ENCODE peak calls at places on chromosomes 5 and 9, in four cellular contexts. D is HepG2, H is K562, X is GM12878. I is an unnamed sample.

GRCh38 chr9:87662808-87663528 is 63.0 kb upstream of the CTSL start:
- DNase-seq in H (peak), X (no peak), D (peak), I (peak)

GRCh38 chr9:128163027-128163515 is 3.0 kb downstream of the BBLN start:
- DNase-seq in D (no peak), X (no peak), H (no peak), I (no peak)

GRCh38 chr9:74551266-74551665 is 54.1 kb downstream of the RORB start:
- DNase-seq in H (no peak), D (peak), X (no peak), I (no peak)

GRCh38 chr5:142674438-142675210 is 11.3 kb downstream of the FGF1 start:
- DNase-seq in X (no peak), D (no peak), H (no peak), I (no peak)

GRCh38 chr5:6280425-6281100 is 97.8 kb downstream of the MED10 start:
- DNase-seq in X (no peak), D (no peak), H (no peak), I (no peak)

GRCh38 chr5:74243634-74244033 is 396.9 kb downstream of the ENC1 start:
- DNase-seq in X (no peak), H (no peak), D (no peak), I (no peak)

GRCh38 chr5:142653321-142653720 is 32.6 kb downstream of the FGF1 start:
- DNase-seq in X (no peak), D (no peak), H (no peak), I (no peak)

GRCh38 chr9:87891754-87892153 is 9.1 kb downstream of the SPATA31E1 start:
- DNase-seq in X (no peak), D (no peak), H (no peak), I (no peak)

GRCh38 chr5:111772456-111772855 is 15.5 kb upstream of the NREP start:
- DNase-seq in D (no peak), X (no peak), H (no peak), I (no peak)

GRCh38 chr5:84072339-84072738 is 312.3 kb downstream of the EDIL3 start:
- DNase-seq in X (no peak), H (no peak), D (no peak), I (no peak)

GRCh38 chr5:80408976-80409926 is 1.4 kb downstream of the ZFYVE16 start:
- DNase-seq in D (no peak), H (peak), X (no peak), I (peak)

GRCh38 chr5:176611435-176611834 is 1.5 kb upstream of the GPRIN1 start:
- DNase-seq in H (peak), D (peak), X (no peak), I (no peak)

DNA sequence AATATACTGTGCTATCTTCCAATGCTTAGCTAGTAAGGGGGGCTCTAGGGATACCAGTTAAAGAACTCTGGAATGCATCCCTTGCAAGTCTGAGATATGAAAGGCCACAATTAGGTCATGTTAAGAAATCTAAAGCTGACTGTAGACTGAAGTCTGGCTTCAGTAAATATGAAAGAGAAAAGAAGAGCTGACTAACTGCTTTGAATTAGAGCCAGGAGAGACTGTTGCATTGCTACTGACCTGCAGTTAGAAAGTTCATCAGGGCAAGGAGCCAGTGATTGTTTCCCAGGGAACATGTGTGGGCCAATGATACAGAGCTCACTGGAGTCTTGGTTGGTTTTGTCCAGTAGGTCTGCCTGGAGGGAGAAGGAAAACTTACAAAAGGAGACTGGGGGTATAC is 472.1 kb upstream of the TNC start:
- DNase-seq in D (no peak), H (no peak), X (no peak), I (no peak)
- H3K9ac ChIP-seq in D (no peak), H (no peak), X (no peak), I (peak)

GRCh38 chr9:107816187-107817021 is 326.8 kb upstream of the KLF4 start:
- DNase-seq in X (peak), H (no peak), D (no peak), I (no peak)

GRCh38 chr9:107815782-107816181 is 326.2 kb upstream of the KLF4 start:
- DNase-seq in D (no peak), H (no peak), X (no peak), I (no peak)

GRCh38 chr9:107819772-107820171 is 330.2 kb upstream of the KLF4 start:
- DNase-seq in D (no peak), H (no peak), X (no peak), I (no peak)
- TF ChIP-seq MXI1 in D (no peak), H (no peak), X (no peak), I (no peak)

DNA sequence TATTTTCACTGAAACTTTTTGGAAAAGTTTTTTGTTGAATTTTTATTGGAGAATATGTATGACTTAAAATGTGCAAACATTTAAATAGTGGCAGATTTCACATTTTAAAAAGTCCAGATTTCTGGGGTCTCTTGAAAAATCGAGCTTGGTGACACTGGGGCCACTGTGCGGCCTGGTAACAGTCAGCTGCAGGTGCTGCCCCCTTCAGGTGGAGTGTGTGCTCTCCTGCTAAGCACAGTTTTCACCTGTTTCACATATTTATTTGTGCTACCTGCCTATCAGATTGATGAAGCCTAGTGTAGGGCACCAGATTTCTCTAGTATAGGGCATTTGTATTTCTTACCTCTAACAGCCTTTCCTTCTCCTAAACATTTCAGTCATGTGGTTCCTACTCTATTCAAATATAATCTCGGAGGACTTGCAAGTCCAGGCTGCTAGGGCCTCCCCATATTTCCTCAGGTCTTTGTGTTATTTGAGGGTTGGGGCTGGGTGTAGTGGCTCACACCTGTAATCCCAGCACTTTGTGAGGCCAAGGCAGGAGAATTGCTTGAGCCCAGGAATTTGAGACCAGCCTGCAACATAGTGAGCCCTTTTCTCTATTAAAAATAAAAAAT is 95.8 kb upstream of the KLF9 start:
- DNase-seq in X (no peak), H (peak), D (peak), I (peak)
- TF ChIP-seq SIN3A in X (no peak), H (no peak), D (no peak), I (no peak)

DNA sequence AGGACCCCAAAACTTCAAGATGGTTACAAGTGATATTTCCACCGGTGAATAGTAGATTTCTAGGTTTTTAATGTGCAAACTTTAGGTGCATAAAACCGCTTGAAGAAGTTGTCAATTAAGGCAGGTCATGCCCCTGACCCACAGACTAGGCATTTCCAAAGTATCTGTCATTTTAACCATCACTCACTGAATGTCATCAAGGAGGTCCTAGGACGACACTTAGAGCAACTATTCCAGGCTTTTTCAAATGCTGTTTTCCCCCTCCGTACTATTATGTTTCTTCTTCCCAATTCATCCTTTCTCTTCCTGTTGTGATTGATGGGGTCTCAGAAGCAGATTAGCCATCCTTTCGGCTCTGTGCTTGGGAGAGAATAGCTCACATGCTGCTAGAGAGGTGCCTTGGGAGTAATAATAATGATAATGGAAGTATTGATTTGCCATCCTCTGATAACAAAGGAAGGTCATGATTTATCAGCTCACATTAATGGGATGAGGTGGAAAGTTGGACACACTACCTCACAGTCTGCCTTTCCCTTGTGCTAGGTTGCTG is 66.8 kb downstream of the PTTG1 start:
- DNase-seq in X (no peak), H (no peak), D (no peak), I (no peak)
- H3K9ac ChIP-seq in X (no peak), H (no peak), D (no peak), I (no peak)

GRCh38 chr9:114094971-114095370 is 4.1 kb downstream of the KIF12 start:
- DNase-seq in H (no peak), D (no peak), X (no peak), I (no peak)

GRCh38 chr9:114097613-114098020 is 1.5 kb downstream of the KIF12 start:
- DNase-seq in H (no peak), X (no peak), D (no peak), I (peak)

GRCh38 chr9:114096866-114097612 is 2.1 kb downstream of the KIF12 start:
- DNase-seq in D (no peak), H (no peak), X (no peak), I (no peak)

GRCh38 chr9:114098021-114098659 is 952 bp downstream of the KIF12 start:
- DNase-seq in D (no peak), X (no peak), H (peak), I (peak)

GRCh38 chr9:114096041-114096511 is 3.0 kb downstream of the KIF12 start:
- DNase-seq in D (no peak), X (no peak), H (peak), I (no peak)
- TF ChIP-seq MXI1 in D (no peak), X (no peak), H (no peak), I (no peak)

GRCh38 chr9:70111042-70111602 is 67.5 kb downstream of the MAMDC2 start:
- DNase-seq in H (peak), X (no peak), D (peak), I (peak)
- TF ChIP-seq SIN3A in H (no peak), X (no peak), D (no peak), I (no peak)

GRCh38 chr9:91134608-91135007 is 227.1 kb downstream of the AUH start:
- DNase-seq in D (no peak), H (no peak), X (no peak), I (no peak)

GRCh38 chr9:91131433-91131839 is 230.3 kb downstream of the AUH start:
- DNase-seq in H (no peak), X (no peak), D (no peak), I (no peak)

GRCh38 chr9:91132576-91133073 is 229.1 kb downstream of the AUH start:
- DNase-seq in H (no peak), X (no peak), D (no peak), I (no peak)

GRCh38 chr9:91127653-91128052 is 234.1 kb downstream of the AUH start:
- DNase-seq in D (no peak), X (no peak), H (no peak), I (no peak)

DNA sequence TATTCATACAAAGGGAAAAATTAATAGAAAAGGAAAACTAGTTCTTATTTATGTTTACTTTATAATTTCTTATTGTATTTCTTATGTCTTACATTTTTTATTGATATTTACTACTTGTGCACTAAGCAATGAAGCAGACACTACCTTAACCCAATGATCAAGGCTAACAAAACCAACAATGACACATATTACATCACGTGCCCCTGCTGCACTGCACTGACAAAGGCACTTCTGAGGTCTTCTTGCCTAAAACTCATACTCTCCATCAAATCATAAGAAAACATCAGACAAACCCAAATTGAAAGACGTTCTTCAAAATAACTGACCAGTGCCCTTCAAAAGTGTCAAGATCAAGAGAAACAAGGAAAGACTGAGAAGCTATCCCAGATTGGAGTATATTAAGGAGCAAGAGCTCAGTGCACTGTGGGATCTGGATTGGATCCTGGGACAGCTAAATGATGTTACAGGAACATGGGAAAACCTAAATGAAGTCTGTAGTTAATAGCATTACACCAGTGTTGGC is 230.9 kb downstream of the AUH start:
- DNase-seq in X (no peak), H (no peak), D (no peak), I (no peak)
- H3K9ac ChIP-seq in X (no peak), H (no peak), D (no peak), I (no peak)

GRCh38 chr9:107588393-107588792 is 98.8 kb upstream of the KLF4 start:
- DNase-seq in H (no peak), D (no peak), X (no peak), I (no peak)
- TF ChIP-seq MXI1 in H (no peak), D (no peak), X (no peak), I (no peak)

DNA sequence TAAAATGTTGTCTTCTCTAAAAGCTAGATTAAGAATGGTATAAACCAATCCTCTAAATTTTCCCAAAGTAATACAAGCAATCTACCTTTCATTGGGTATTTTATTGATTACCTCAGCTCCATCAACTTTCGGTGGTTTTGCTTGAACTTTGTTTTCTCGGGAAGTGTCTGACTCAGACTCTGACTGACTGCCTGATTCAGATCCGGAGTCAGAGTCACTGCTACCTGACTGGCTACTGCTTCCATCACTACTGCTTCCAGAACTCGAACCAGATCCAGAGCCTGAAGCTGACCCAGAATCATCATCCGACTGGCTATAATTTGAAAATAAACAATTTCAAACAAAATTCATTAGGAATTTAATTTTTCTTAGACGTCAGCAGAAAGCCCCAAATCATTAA is 24.0 kb downstream of the CHD1 start:
- DNase-seq in D (no peak), H (no peak), X (no peak), I (no peak)
- TF ChIP-seq SIN3A in D (no peak), H (no peak), X (no peak), I (no peak)

GRCh38 chr9:112112519-112112918 is 62.6 kb downstream of the SUSD1 start:
- DNase-seq in H (no peak), D (no peak), X (no peak), I (no peak)
- H3K9ac ChIP-seq in H (no peak), D (no peak), X (no peak), I (no peak)